ENCODE peak calls at places on chromosomes 5 and 9, in five cellular contexts. One of them, this sample, is unnamed.

GRCh38 chr5:168432903-168433302 is 53.4 kb upstream of the RARS1 start:
- DNase-seq in Panc1: no peak
- DNase-seq in cardiac muscle cell: no peak
- DNase-seq in psoas muscle: no peak
- DNase-seq in tibial artery: no peak
- DNase-seq in this sample: no peak

GRCh38 chr5:10330511-10331105 is 22.9 kb upstream of the MARCHF6 start:
- DNase-seq in Panc1: no peak
- DNase-seq in cardiac muscle cell: no peak
- DNase-seq in psoas muscle: peak
- DNase-seq in tibial artery: peak
- DNase-seq in this sample: no peak

GRCh38 chr9:115359011-115359780 is 241.2 kb upstream of the TNC start:
- DNase-seq in Panc1: no peak
- DNase-seq in cardiac muscle cell: no peak
- DNase-seq in psoas muscle: no peak
- DNase-seq in tibial artery: no peak
- DNase-seq in this sample: no peak

GRCh38 chr9:127862075-127863011 is 7.9 kb upstream of the ENG start:
- DNase-seq in Panc1: no peak
- DNase-seq in cardiac muscle cell: peak
- DNase-seq in psoas muscle: peak
- DNase-seq in tibial artery: peak
- DNase-seq in this sample: peak

GRCh38 chr5:153965102-153965645 is 73.5 kb downstream of the FAM114A2 start:
- DNase-seq in Panc1: peak
- DNase-seq in cardiac muscle cell: peak
- DNase-seq in psoas muscle: peak
- DNase-seq in tibial artery: peak
- DNase-seq in this sample: no peak

GRCh38 chr5:149118463-149118862 is 22.8 kb upstream of the ABLIM3 start:
- DNase-seq in Panc1: no peak
- DNase-seq in cardiac muscle cell: no peak
- DNase-seq in psoas muscle: no peak
- DNase-seq in tibial artery: no peak
- DNase-seq in this sample: no peak

GRCh38 chr5:125209650-125210049 is 463.2 kb upstream of the ZNF608 start:
- DNase-seq in Panc1: no peak
- DNase-seq in cardiac muscle cell: no peak
- DNase-seq in psoas muscle: peak
- DNase-seq in tibial artery: peak
- DNase-seq in this sample: no peak

GRCh38 chr5:129767927-129768380 is 20.1 kb downstream of the MINAR2 start:
- DNase-seq in Panc1: peak
- DNase-seq in cardiac muscle cell: peak
- DNase-seq in psoas muscle: peak
- DNase-seq in tibial artery: peak
- DNase-seq in this sample: peak

GRCh38 chr5:143557061-143557818 is 153.8 kb upstream of the NR3C1 start:
- DNase-seq in Panc1: no peak
- DNase-seq in cardiac muscle cell: peak
- DNase-seq in psoas muscle: no peak
- DNase-seq in tibial artery: no peak
- DNase-seq in this sample: peak

GRCh38 chr5:54243483-54244080 is 66.8 kb downstream of the ARL15 start:
- DNase-seq in Panc1: no peak
- DNase-seq in cardiac muscle cell: peak
- DNase-seq in psoas muscle: no peak
- DNase-seq in tibial artery: no peak
- DNase-seq in this sample: no peak

GRCh38 chr5:55070969-55071368 is 31.5 kb upstream of the GZMA start:
- DNase-seq in Panc1: no peak
- DNase-seq in cardiac muscle cell: no peak
- DNase-seq in psoas muscle: no peak
- DNase-seq in tibial artery: no peak
- DNase-seq in this sample: no peak

GRCh38 chr5:58149345-58149744 is 310.5 kb downstream of the PLK2 start:
- DNase-seq in Panc1: no peak
- DNase-seq in cardiac muscle cell: no peak
- DNase-seq in psoas muscle: no peak
- DNase-seq in tibial artery: no peak
- DNase-seq in this sample: no peak

GRCh38 chr5:58149750-58150149 is 310.1 kb downstream of the PLK2 start:
- DNase-seq in Panc1: no peak
- DNase-seq in cardiac muscle cell: no peak
- DNase-seq in psoas muscle: no peak
- DNase-seq in tibial artery: no peak
- DNase-seq in this sample: no peak

GRCh38 chr5:58151414-58151813 is 308.5 kb downstream of the PLK2 start:
- DNase-seq in Panc1: no peak
- DNase-seq in cardiac muscle cell: no peak
- DNase-seq in psoas muscle: no peak
- DNase-seq in tibial artery: no peak
- DNase-seq in this sample: no peak

GRCh38 chr5:58153255-58153654 is 306.6 kb downstream of the PLK2 start:
- DNase-seq in Panc1: no peak
- DNase-seq in cardiac muscle cell: no peak
- DNase-seq in psoas muscle: no peak
- DNase-seq in tibial artery: no peak
- DNase-seq in this sample: no peak

GRCh38 chr5:58150936-58151335 is 308.9 kb downstream of the PLK2 start:
- DNase-seq in Panc1: no peak
- DNase-seq in cardiac muscle cell: no peak
- DNase-seq in psoas muscle: no peak
- DNase-seq in tibial artery: no peak
- DNase-seq in this sample: no peak
- TF ChIP-seq CTCF in Panc1: no peak
- TF ChIP-seq CTCF in cardiac muscle cell: no peak
- TF ChIP-seq CTCF in psoas muscle: no peak
- TF ChIP-seq CTCF in tibial artery: no peak
- TF ChIP-seq CTCF in this sample: no peak

DNA sequence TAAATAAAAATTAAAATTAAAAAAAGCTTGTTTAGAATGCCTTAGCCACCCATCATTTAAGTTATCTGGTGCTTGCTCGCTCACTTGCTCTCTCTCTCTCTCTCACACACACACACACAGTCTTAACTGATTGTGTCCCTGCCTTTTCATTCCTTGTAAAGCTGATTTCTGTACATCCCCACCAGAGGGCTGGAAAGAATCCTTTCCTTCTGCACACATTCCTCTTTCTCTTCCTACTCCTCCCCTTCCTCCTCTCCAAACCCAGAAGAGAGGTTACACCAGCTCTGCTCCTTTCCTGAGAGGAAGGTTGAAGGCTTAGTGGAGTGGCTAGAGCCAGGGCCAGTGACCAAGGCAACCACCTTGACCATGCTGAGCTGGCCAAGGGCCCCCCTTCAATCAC is 25.7 kb downstream of the STK10 start:
- DNase-seq in Panc1: no peak
- DNase-seq in cardiac muscle cell: peak
- DNase-seq in psoas muscle: no peak
- DNase-seq in tibial artery: no peak
- DNase-seq in this sample: no peak
- TF ChIP-seq CTCF in Panc1: no peak
- TF ChIP-seq CTCF in cardiac muscle cell: peak
- TF ChIP-seq CTCF in psoas muscle: no peak
- TF ChIP-seq CTCF in tibial artery: no peak
- TF ChIP-seq CTCF in this sample: no peak

GRCh38 chr9:136372006-136372405 is 1.5 kb downstream of the CARD9 start:
- DNase-seq in Panc1: no peak
- DNase-seq in cardiac muscle cell: no peak
- DNase-seq in psoas muscle: no peak
- DNase-seq in tibial artery: no peak
- DNase-seq in this sample: no peak

GRCh38 chr9:136370687-136371530 is 2.6 kb downstream of the CARD9 start:
- DNase-seq in Panc1: no peak
- DNase-seq in cardiac muscle cell: no peak
- DNase-seq in psoas muscle: no peak
- DNase-seq in tibial artery: no peak
- DNase-seq in this sample: no peak

GRCh38 chr9:136374183-136374575 is 710 bp upstream of the CARD9 start:
- DNase-seq in Panc1: no peak
- DNase-seq in cardiac muscle cell: no peak
- DNase-seq in psoas muscle: no peak
- DNase-seq in tibial artery: no peak
- DNase-seq in this sample: no peak

GRCh38 chr9:136373300-136374182 is at the start of gene CARD9:
- DNase-seq in Panc1: no peak
- DNase-seq in cardiac muscle cell: no peak
- DNase-seq in psoas muscle: no peak
- DNase-seq in tibial artery: peak
- DNase-seq in this sample: no peak

GRCh38 chr9:136372561-136373299 is 739 bp downstream of the CARD9 start:
- DNase-seq in Panc1: no peak
- DNase-seq in cardiac muscle cell: peak
- DNase-seq in psoas muscle: peak
- DNase-seq in tibial artery: peak
- DNase-seq in this sample: no peak
- TF ChIP-seq CTCF in Panc1: no peak
- TF ChIP-seq CTCF in cardiac muscle cell: peak
- TF ChIP-seq CTCF in psoas muscle: no peak
- TF ChIP-seq CTCF in tibial artery: no peak
- TF ChIP-seq CTCF in this sample: peak

GRCh38 chr5:146206257-146206656 is 2.9 kb downstream of the RBM27 start:
- DNase-seq in Panc1: no peak
- DNase-seq in cardiac muscle cell: no peak
- DNase-seq in psoas muscle: no peak
- DNase-seq in tibial artery: no peak
- DNase-seq in this sample: no peak

GRCh38 chr5:146205499-146206202 is 2.2 kb downstream of the RBM27 start:
- DNase-seq in Panc1: no peak
- DNase-seq in cardiac muscle cell: no peak
- DNase-seq in psoas muscle: no peak
- DNase-seq in tibial artery: no peak
- DNase-seq in this sample: no peak

GRCh38 chr5:146213210-146213838 is 9.9 kb downstream of the RBM27 start:
- DNase-seq in Panc1: no peak
- DNase-seq in cardiac muscle cell: peak
- DNase-seq in psoas muscle: no peak
- DNase-seq in tibial artery: no peak
- DNase-seq in this sample: no peak

GRCh38 chr5:146203872-146204192 is 427 bp downstream of the RBM27 start:
- DNase-seq in Panc1: no peak
- DNase-seq in cardiac muscle cell: no peak
- DNase-seq in psoas muscle: no peak
- DNase-seq in tibial artery: no peak
- DNase-seq in this sample: no peak

GRCh38 chr5:146208916-146209522 is 5.6 kb downstream of the RBM27 start:
- DNase-seq in Panc1: no peak
- DNase-seq in cardiac muscle cell: no peak
- DNase-seq in psoas muscle: no peak
- DNase-seq in tibial artery: no peak
- DNase-seq in this sample: no peak
- TF ChIP-seq CTCF in Panc1: no peak
- TF ChIP-seq CTCF in cardiac muscle cell: peak
- TF ChIP-seq CTCF in psoas muscle: peak
- TF ChIP-seq CTCF in tibial artery: peak
- TF ChIP-seq CTCF in this sample: peak

GRCh38 chr5:173629628-173630027 is 13.2 kb upstream of the BOD1 start:
- DNase-seq in Panc1: no peak
- DNase-seq in cardiac muscle cell: no peak
- DNase-seq in psoas muscle: no peak
- DNase-seq in tibial artery: no peak
- DNase-seq in this sample: peak
- TF ChIP-seq CTCF in Panc1: peak
- TF ChIP-seq CTCF in cardiac muscle cell: peak
- TF ChIP-seq CTCF in psoas muscle: no peak
- TF ChIP-seq CTCF in tibial artery: no peak
- TF ChIP-seq CTCF in this sample: peak

DNA sequence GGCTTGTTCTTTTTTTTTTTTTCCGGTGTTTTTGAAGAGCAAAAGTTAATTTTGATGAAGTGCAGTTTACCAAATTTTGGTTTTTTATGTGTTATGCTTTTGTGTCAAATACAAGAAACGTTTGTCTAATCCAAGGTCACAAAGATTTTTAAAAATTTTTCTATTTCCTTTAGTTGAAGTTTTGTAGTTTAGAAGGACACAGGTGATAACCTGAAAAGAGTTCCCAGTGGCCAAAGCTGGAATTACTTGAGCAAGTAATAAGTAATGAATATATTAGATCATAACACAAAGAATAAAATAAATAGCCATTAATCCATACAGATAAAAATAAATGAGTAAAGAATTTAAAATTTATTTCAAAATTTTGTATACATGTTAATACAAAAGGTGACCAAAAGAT is 71.5 kb downstream of the FCHO2 start:
- DNase-seq in Panc1: no peak
- DNase-seq in cardiac muscle cell: no peak
- DNase-seq in psoas muscle: no peak
- DNase-seq in tibial artery: no peak
- DNase-seq in this sample: no peak
- TF ChIP-seq CTCF in Panc1: peak
- TF ChIP-seq CTCF in cardiac muscle cell: no peak
- TF ChIP-seq CTCF in psoas muscle: peak
- TF ChIP-seq CTCF in tibial artery: no peak
- TF ChIP-seq CTCF in this sample: no peak

DNA sequence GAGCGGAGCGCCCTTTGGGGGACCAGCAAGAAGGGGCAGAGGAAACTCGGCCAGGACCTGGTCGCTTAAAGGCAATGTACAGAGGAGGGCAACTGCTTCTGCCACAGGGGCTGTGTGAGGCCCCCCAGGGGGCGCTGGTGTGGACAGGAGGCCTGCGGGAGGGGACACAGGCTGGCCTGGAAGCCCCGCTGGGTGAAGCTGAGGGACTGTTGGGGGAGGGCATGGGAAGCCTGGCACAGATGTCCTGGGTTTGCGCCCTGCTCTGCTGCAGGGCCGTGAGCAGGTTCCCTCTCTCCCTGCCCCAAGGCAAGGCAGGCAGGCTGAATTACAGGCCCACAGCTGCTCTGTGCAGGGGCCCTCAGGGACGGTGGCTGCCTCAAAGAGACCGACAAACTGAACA is 5.4 kb downstream of the MED22 start:
- DNase-seq in Panc1: no peak
- DNase-seq in cardiac muscle cell: no peak
- DNase-seq in psoas muscle: no peak
- DNase-seq in tibial artery: no peak
- DNase-seq in this sample: no peak
- TF ChIP-seq CTCF in Panc1: peak
- TF ChIP-seq CTCF in cardiac muscle cell: no peak
- TF ChIP-seq CTCF in psoas muscle: no peak
- TF ChIP-seq CTCF in tibial artery: no peak
- TF ChIP-seq CTCF in this sample: peak

GRCh38 chr5:73152411-73153388 is 20.3 kb upstream of the TMEM174 start:
- DNase-seq in Panc1: no peak
- DNase-seq in cardiac muscle cell: no peak
- DNase-seq in psoas muscle: no peak
- DNase-seq in tibial artery: no peak
- DNase-seq in this sample: no peak
- TF ChIP-seq CTCF in Panc1: peak
- TF ChIP-seq CTCF in cardiac muscle cell: no peak
- TF ChIP-seq CTCF in psoas muscle: no peak
- TF ChIP-seq CTCF in tibial artery: no peak
- TF ChIP-seq CTCF in this sample: peak

This sample was measured in GM06990.